ENCODE peak calls at places on chromosomes 11 and 22, in four cellular contexts. J, T, E and H are unnamed samples.

GRCh38 chr11:132064987-132065620 is 694.7 kb downstream of the NTM start:
- DNase-seq in J (peak; percentile 64), T (no peak), E (no peak), H (no peak)

GRCh38 chr11:130435671-130436070 is 7.3 kb upstream of the ADAMTS8 start:
- DNase-seq in J (no peak), T (no peak), E (no peak), H (no peak)

GRCh38 chr22:49933236-49933921 is 14.9 kb downstream of the CRELD2 start:
- DNase-seq in J (peak; percentile 34), T (no peak), E (peak; percentile 72), H (no peak)

GRCh38 chr11:64233913-64234839 is at the start of gene VEGFB:
- DNase-seq in J (peak; percentile 86), T (peak; percentile 66), E (peak; percentile 79), H (peak; percentile 66)

GRCh38 chr22:41658869-41659268 is 29.8 kb downstream of the SNU13 start:
- DNase-seq in J (no peak), T (no peak), E (no peak), H (no peak)

GRCh38 chr11:114447444-114447843 is 8.2 kb downstream of the REXO2 start:
- DNase-seq in J (no peak), T (no peak), E (no peak), H (no peak)

GRCh38 chr22:42001127-42001526 is 2.5 kb downstream of the WBP2NL start:
- DNase-seq in J (no peak), T (no peak), E (no peak), H (no peak)

GRCh38 chr11:61134801-61135257 is 26.4 kb downstream of the VPS37C start:
- DNase-seq in J (no peak), T (no peak), E (no peak), H (no peak)

GRCh38 chr11:101327908-101328307 is 198.3 kb upstream of the PGR start:
- DNase-seq in J (no peak), T (no peak), E (no peak), H (no peak)

GRCh38 chr11:15213471-15214231 is 98.9 kb downstream of the INSC start:
- DNase-seq in J (peak; percentile 32), T (no peak), E (no peak), H (no peak)

GRCh38 chr11:65899356-65900124 is 648 bp downstream of the FOSL1 start:
- DNase-seq in J (peak; percentile 84), T (peak; percentile 63), E (peak; percentile 58), H (peak; percentile 45)

GRCh38 chr11:62905927-62906531 is 15.1 kb downstream of the CHRM1 start:
- DNase-seq in J (peak; percentile 90), T (peak; percentile 80), E (peak; percentile 84), H (peak; percentile 50)

GRCh38 chr22:17972385-17973181 is 51.8 kb downstream of the MICAL3 start:
- DNase-seq in J (no peak), T (no peak), E (peak; percentile 47), H (no peak)

GRCh38 chr11:129710423-129710822 is 105.2 kb upstream of the TMEM45B start:
- DNase-seq in J (no peak), T (no peak), E (no peak), H (no peak)

GRCh38 chr11:29305456-29306232 is 711.2 kb downstream of the KCNA4 start:
- DNase-seq in J (no peak), T (no peak), E (no peak), H (no peak)

GRCh38 chr11:17531818-17532131 is 12.4 kb downstream of the USH1C start:
- DNase-seq in J (peak; percentile 80), T (no peak), E (no peak), H (no peak)

DNA sequence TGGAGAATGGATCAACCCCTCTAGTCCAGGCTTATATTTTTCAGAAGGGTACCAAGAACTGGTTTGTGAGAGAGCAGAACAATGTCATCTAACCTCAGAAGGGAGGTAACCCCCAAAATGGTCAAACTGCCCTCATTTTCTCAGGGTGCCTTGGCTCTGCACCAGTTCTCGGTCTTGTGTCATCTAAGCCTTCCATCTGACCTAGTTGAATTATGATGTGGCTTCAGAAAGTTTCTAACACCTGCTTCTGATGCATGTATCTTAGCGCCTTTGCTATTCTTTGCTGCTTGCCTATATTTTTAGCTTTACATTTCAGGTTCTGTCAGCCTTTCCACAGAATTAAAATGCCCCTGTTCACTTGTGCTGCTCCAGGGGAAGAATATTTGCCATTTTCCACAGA is 91.7 kb upstream of the E2F8 start:
- DNase-seq in J (no peak), T (no peak), E (no peak), H (no peak)
- H3K4me3 ChIP-seq in J (no peak overlapping the region), T (no peak overlapping the region), E (no peak overlapping the region), H (no peak overlapping the region)

GRCh38 chr22:39408173-39408572 is 8.6 kb downstream of the TAB1 start:
- DNase-seq in J (no peak), T (no peak), E (no peak), H (no peak)
- H3K27ac ChIP-seq in J (no peak overlapping the region), T (no peak overlapping the region), E (no peak overlapping the region), H (no peak overlapping the region)

GRCh38 chr11:94853836-94854235 is 85.7 kb downstream of the AMOTL1 start:
- DNase-seq in J (no peak), T (no peak), E (no peak), H (no peak)

GRCh38 chr11:94854770-94855633 is 86.8 kb downstream of the AMOTL1 start:
- DNase-seq in J (no peak), T (no peak), E (no peak), H (no peak)

GRCh38 chr11:94855666-94856065 is 87.5 kb downstream of the AMOTL1 start:
- DNase-seq in J (no peak), T (no peak), E (no peak), H (no peak)

GRCh38 chr11:94849836-94850235 is 81.7 kb downstream of the AMOTL1 start:
- DNase-seq in J (no peak), T (no peak), E (no peak), H (no peak)

GRCh38 chr11:94851864-94852581 is 83.9 kb downstream of the AMOTL1 start:
- DNase-seq in J (no peak), T (no peak), E (no peak), H (no peak)
- H3K4me1 ChIP-seq in J (no peaks in the 10 kb centered on the region), T (no peaks in the 10 kb centered on the region), E (no peaks in the 10 kb centered on the region), H (no peaks in the 10 kb centered on the region)

GRCh38 chr11:69509381-69509780 is 27.9 kb downstream of the LINC01488 start:
- DNase-seq in J (no peak), T (no peak), E (no peak), H (no peak)

GRCh38 chr11:69512136-69512535 is 30.7 kb downstream of the LINC01488 start:
- DNase-seq in J (no peak), T (no peak), E (no peak), H (no peak)

GRCh38 chr11:69509846-69510390 is 28.5 kb downstream of the LINC01488 start:
- DNase-seq in J (no peak), T (no peak), E (no peak), H (no peak)

GRCh38 chr11:69511358-69512015 is 30.0 kb downstream of the LINC01488 start:
- DNase-seq in J (no peak), T (no peak), E (no peak), H (no peak)

GRCh38 chr11:69510471-69511357 is 29.3 kb downstream of the LINC01488 start:
- DNase-seq in J (peak; percentile 35), T (no peak), E (no peak), H (no peak)
- H3K4me3 ChIP-seq in J (no peak overlapping the region), T (no peak overlapping the region), E (no peak overlapping the region), H (no peak overlapping the region)